ENCODE peak calls at places on chromosomes 3 and 15, in five cellular contexts. One of them, this sample, is unnamed.

GRCh38 chr3:4866841-4867240 is 112.4 kb upstream of the BHLHE40 start:
- DNase-seq in CD4-positive, alpha-beta T cell: no peak
- DNase-seq in endothelial cell of umbilical vein: peak
- DNase-seq in ELR: no peak
- DNase-seq in fibroblast of lung: peak
- DNase-seq in this sample: peak

GRCh38 chr3:126618021-126618420 is 36.9 kb downstream of the TXNRD3 start:
- DNase-seq in CD4-positive, alpha-beta T cell: no peak
- DNase-seq in endothelial cell of umbilical vein: no peak
- DNase-seq in ELR: peak
- DNase-seq in fibroblast of lung: peak
- DNase-seq in this sample: no peak

GRCh38 chr3:104878395-104878794 is 488.3 kb upstream of the ALCAM start:
- DNase-seq in CD4-positive, alpha-beta T cell: no peak
- DNase-seq in endothelial cell of umbilical vein: peak
- DNase-seq in ELR: no peak
- DNase-seq in fibroblast of lung: peak
- DNase-seq in this sample: no peak

GRCh38 chr3:171970301-171970788 is 69.0 kb upstream of the FNDC3B start:
- DNase-seq in CD4-positive, alpha-beta T cell: no peak
- DNase-seq in endothelial cell of umbilical vein: no peak
- DNase-seq in ELR: peak
- DNase-seq in fibroblast of lung: peak
- DNase-seq in this sample: no peak

GRCh38 chr3:125032100-125032643 is 23.6 kb downstream of the HEG1 start:
- DNase-seq in CD4-positive, alpha-beta T cell: no peak
- DNase-seq in endothelial cell of umbilical vein: peak
- DNase-seq in ELR: peak
- DNase-seq in fibroblast of lung: no peak
- DNase-seq in this sample: no peak

GRCh38 chr3:69126999-69127398 is 4.6 kb upstream of the LMOD3 start:
- DNase-seq in CD4-positive, alpha-beta T cell: no peak
- DNase-seq in endothelial cell of umbilical vein: no peak
- DNase-seq in ELR: no peak
- DNase-seq in fibroblast of lung: no peak
- DNase-seq in this sample: no peak

GRCh38 chr15:100891316-100892012 is 11.8 kb downstream of the ALDH1A3 start:
- DNase-seq in CD4-positive, alpha-beta T cell: no peak
- DNase-seq in endothelial cell of umbilical vein: no peak
- DNase-seq in ELR: peak
- DNase-seq in fibroblast of lung: peak
- DNase-seq in this sample: no peak

GRCh38 chr3:146250449-146251382 is at the start of gene PLSCR4:
- DNase-seq in CD4-positive, alpha-beta T cell: no peak
- DNase-seq in endothelial cell of umbilical vein: peak
- DNase-seq in ELR: peak
- DNase-seq in fibroblast of lung: peak
- DNase-seq in this sample: peak

GRCh38 chr3:55897573-55898224 is 410.6 kb upstream of the WNT5A start:
- DNase-seq in CD4-positive, alpha-beta T cell: no peak
- DNase-seq in endothelial cell of umbilical vein: peak
- DNase-seq in ELR: peak
- DNase-seq in fibroblast of lung: peak
- DNase-seq in this sample: no peak

GRCh38 chr3:56782900-56783299 is 18.8 kb downstream of the ARHGEF3 start:
- DNase-seq in CD4-positive, alpha-beta T cell: no peak
- DNase-seq in endothelial cell of umbilical vein: peak
- DNase-seq in ELR: no peak
- DNase-seq in fibroblast of lung: no peak
- DNase-seq in this sample: no peak

GRCh38 chr15:29278436-29279099 is 8.9 kb upstream of the NSMCE3 start:
- DNase-seq in CD4-positive, alpha-beta T cell: no peak
- DNase-seq in endothelial cell of umbilical vein: no peak
- DNase-seq in ELR: peak
- DNase-seq in fibroblast of lung: peak
- DNase-seq in this sample: no peak

GRCh38 chr3:28699283-28699682 is 350.7 kb upstream of the AZI2 start:
- DNase-seq in CD4-positive, alpha-beta T cell: no peak
- DNase-seq in endothelial cell of umbilical vein: no peak
- DNase-seq in ELR: no peak
- DNase-seq in fibroblast of lung: no peak
- DNase-seq in this sample: no peak

GRCh38 chr3:30667250-30667585 is 60.8 kb downstream of the TGFBR2 start:
- DNase-seq in CD4-positive, alpha-beta T cell: no peak
- DNase-seq in endothelial cell of umbilical vein: peak
- DNase-seq in ELR: peak
- DNase-seq in fibroblast of lung: peak
- DNase-seq in this sample: no peak

GRCh38 chr15:74780983-74781672 is 752 bp upstream of the CSK start:
- DNase-seq in CD4-positive, alpha-beta T cell: peak
- DNase-seq in endothelial cell of umbilical vein: no peak
- DNase-seq in ELR: peak
- DNase-seq in fibroblast of lung: peak
- DNase-seq in this sample: no peak

GRCh38 chr15:53461677-53462076 is 297.8 kb downstream of the WDR72 start:
- DNase-seq in CD4-positive, alpha-beta T cell: no peak
- DNase-seq in endothelial cell of umbilical vein: no peak
- DNase-seq in ELR: no peak
- DNase-seq in fibroblast of lung: no peak
- DNase-seq in this sample: no peak

GRCh38 chr3:141308588-141309218 is 59.6 kb upstream of the ZBTB38 start:
- DNase-seq in CD4-positive, alpha-beta T cell: no peak
- DNase-seq in endothelial cell of umbilical vein: peak
- DNase-seq in ELR: peak
- DNase-seq in fibroblast of lung: peak
- DNase-seq in this sample: no peak

GRCh38 chr3:47394140-47394855 is 13.5 kb downstream of the PTPN23 start:
- DNase-seq in CD4-positive, alpha-beta T cell: no peak
- DNase-seq in endothelial cell of umbilical vein: peak
- DNase-seq in ELR: peak
- DNase-seq in fibroblast of lung: peak
- DNase-seq in this sample: peak

GRCh38 chr15:51051776-51052175 is 42.9 kb downstream of the TNFAIP8L3 start:
- DNase-seq in CD4-positive, alpha-beta T cell: no peak
- DNase-seq in endothelial cell of umbilical vein: no peak
- DNase-seq in ELR: no peak
- DNase-seq in fibroblast of lung: peak
- DNase-seq in this sample: peak